ENCODE peak calls at places on chromosome 22, in five cellular contexts. One of them, this sample, is unnamed.

GRCh38 chr22:37379716-37380115 is 47.6 kb downstream of the ELFN2 start:
- DNase-seq in NCI-H1105: no peak
- DNase-seq in ureter: no peak
- DNase-seq in fibroblast of pulmonary artery: no peak
- DNase-seq in stimulated activated CD8-positive, alpha-beta memory T cell treated with anti-CD3 and anti-CD28 coated beads, Interleukin-7, amount 100 ng/mL, for 1 hour: no peak
- DNase-seq in this sample: no peak

GRCh38 chr22:46072981-46073682 is 77.2 kb upstream of the PPARA start:
- DNase-seq in NCI-H1105: no peak
- DNase-seq in ureter: no peak
- DNase-seq in fibroblast of pulmonary artery: no peak
- DNase-seq in stimulated activated CD8-positive, alpha-beta memory T cell treated with anti-CD3 and anti-CD28 coated beads, Interleukin-7, amount 100 ng/mL, for 1 hour: no peak
- DNase-seq in this sample: no peak

GRCh38 chr22:48380016-48380665 is 1447.5 kb downstream of the BRD1 start:
- DNase-seq in NCI-H1105: no peak
- DNase-seq in ureter: no peak
- DNase-seq in fibroblast of pulmonary artery: no peak
- DNase-seq in stimulated activated CD8-positive, alpha-beta memory T cell treated with anti-CD3 and anti-CD28 coated beads, Interleukin-7, amount 100 ng/mL, for 1 hour: no peak
- DNase-seq in this sample: peak; percentile 77

GRCh38 chr22:38435010-38435409 is 20.0 kb downstream of the KCNJ4 start:
- DNase-seq in NCI-H1105: no peak
- DNase-seq in ureter: no peak
- DNase-seq in fibroblast of pulmonary artery: no peak
- DNase-seq in stimulated activated CD8-positive, alpha-beta memory T cell treated with anti-CD3 and anti-CD28 coated beads, Interleukin-7, amount 100 ng/mL, for 1 hour: no peak
- DNase-seq in this sample: no peak

GRCh38 chr22:23037429-23038333 is 32.6 kb upstream of the GNAZ start:
- DNase-seq in NCI-H1105: no peak
- DNase-seq in ureter: no peak
- DNase-seq in fibroblast of pulmonary artery: no peak
- DNase-seq in stimulated activated CD8-positive, alpha-beta memory T cell treated with anti-CD3 and anti-CD28 coated beads, Interleukin-7, amount 100 ng/mL, for 1 hour: no peak
- DNase-seq in this sample: no peak

GRCh38 chr22:36528336-36528735 is 630 bp downstream of the EIF3D start:
- DNase-seq in NCI-H1105: no peak
- DNase-seq in ureter: no peak
- DNase-seq in fibroblast of pulmonary artery: peak; percentile 24
- DNase-seq in stimulated activated CD8-positive, alpha-beta memory T cell treated with anti-CD3 and anti-CD28 coated beads, Interleukin-7, amount 100 ng/mL, for 1 hour: no peak
- DNase-seq in this sample: no peak

GRCh38 chr22:42931421-42932196 is 74.5 kb upstream of the ARFGAP3 start:
- DNase-seq in NCI-H1105: no peak
- DNase-seq in ureter: no peak
- DNase-seq in fibroblast of pulmonary artery: peak; percentile 26
- DNase-seq in stimulated activated CD8-positive, alpha-beta memory T cell treated with anti-CD3 and anti-CD28 coated beads, Interleukin-7, amount 100 ng/mL, for 1 hour: no peak
- DNase-seq in this sample: no peak

GRCh38 chr22:45604239-45604711 is 67.4 kb upstream of the ATXN10 start:
- DNase-seq in NCI-H1105: no peak
- DNase-seq in ureter: no peak
- DNase-seq in fibroblast of pulmonary artery: no peak
- DNase-seq in stimulated activated CD8-positive, alpha-beta memory T cell treated with anti-CD3 and anti-CD28 coated beads, Interleukin-7, amount 100 ng/mL, for 1 hour: no peak
- DNase-seq in this sample: no peak

GRCh38 chr22:33658775-33659174 is 261.5 kb downstream of the LARGE1 start:
- DNase-seq in NCI-H1105: no peak
- DNase-seq in ureter: peak; percentile 50
- DNase-seq in fibroblast of pulmonary artery: peak; percentile 90
- DNase-seq in stimulated activated CD8-positive, alpha-beta memory T cell treated with anti-CD3 and anti-CD28 coated beads, Interleukin-7, amount 100 ng/mL, for 1 hour: no peak
- DNase-seq in this sample: no peak

GRCh38 chr22:38298312-38299000 is 18.8 kb downstream of the CSNK1E start:
- DNase-seq in NCI-H1105: no peak
- DNase-seq in ureter: no peak
- DNase-seq in fibroblast of pulmonary artery: peak; percentile 96
- DNase-seq in stimulated activated CD8-positive, alpha-beta memory T cell treated with anti-CD3 and anti-CD28 coated beads, Interleukin-7, amount 100 ng/mL, for 1 hour: no peak
- DNase-seq in this sample: no peak

GRCh38 chr22:19062139-19062789 is 59.9 kb downstream of the DGCR2 start:
- DNase-seq in NCI-H1105: no peak
- DNase-seq in ureter: peak; percentile 23
- DNase-seq in fibroblast of pulmonary artery: no peak
- DNase-seq in stimulated activated CD8-positive, alpha-beta memory T cell treated with anti-CD3 and anti-CD28 coated beads, Interleukin-7, amount 100 ng/mL, for 1 hour: no peak
- DNase-seq in this sample: peak; percentile 72

GRCh38 chr22:42803454-42803853 is 53.6 kb downstream of the ARFGAP3 start:
- DNase-seq in NCI-H1105: no peak
- DNase-seq in ureter: peak; percentile 34
- DNase-seq in fibroblast of pulmonary artery: no peak
- DNase-seq in stimulated activated CD8-positive, alpha-beta memory T cell treated with anti-CD3 and anti-CD28 coated beads, Interleukin-7, amount 100 ng/mL, for 1 hour: no peak
- DNase-seq in this sample: no peak

GRCh38 chr22:29167032-29167911 is 38.4 kb upstream of the EMID1 start:
- DNase-seq in NCI-H1105: no peak
- DNase-seq in ureter: no peak
- DNase-seq in fibroblast of pulmonary artery: no peak
- DNase-seq in stimulated activated CD8-positive, alpha-beta memory T cell treated with anti-CD3 and anti-CD28 coated beads, Interleukin-7, amount 100 ng/mL, for 1 hour: no peak
- DNase-seq in this sample: no peak

GRCh38 chr22:27642104-27642800 is 159.3 kb downstream of the MN1 start:
- DNase-seq in NCI-H1105: no peak
- DNase-seq in ureter: no peak
- DNase-seq in fibroblast of pulmonary artery: no peak
- DNase-seq in stimulated activated CD8-positive, alpha-beta memory T cell treated with anti-CD3 and anti-CD28 coated beads, Interleukin-7, amount 100 ng/mL, for 1 hour: no peak
- DNase-seq in this sample: no peak

GRCh38 chr22:44193537-44193896 is 12.8 kb downstream of the PARVG start:
- DNase-seq in NCI-H1105: no peak
- DNase-seq in ureter: no peak
- DNase-seq in fibroblast of pulmonary artery: no peak
- DNase-seq in stimulated activated CD8-positive, alpha-beta memory T cell treated with anti-CD3 and anti-CD28 coated beads, Interleukin-7, amount 100 ng/mL, for 1 hour: no peak
- DNase-seq in this sample: no peak

GRCh38 chr22:37135023-37135422 is 14.7 kb downstream of the IL2RB start:
- DNase-seq in NCI-H1105: no peak
- DNase-seq in ureter: no peak
- DNase-seq in fibroblast of pulmonary artery: no peak
- DNase-seq in stimulated activated CD8-positive, alpha-beta memory T cell treated with anti-CD3 and anti-CD28 coated beads, Interleukin-7, amount 100 ng/mL, for 1 hour: no peak
- DNase-seq in this sample: no peak

GRCh38 chr22:38104084-38104483 is 6.4 kb downstream of the BAIAP2L2 start:
- DNase-seq in NCI-H1105: no peak
- DNase-seq in ureter: no peak
- DNase-seq in fibroblast of pulmonary artery: peak; percentile 40
- DNase-seq in stimulated activated CD8-positive, alpha-beta memory T cell treated with anti-CD3 and anti-CD28 coated beads, Interleukin-7, amount 100 ng/mL, for 1 hour: no peak
- DNase-seq in this sample: no peak

GRCh38 chr22:39343259-39344045 is 6.3 kb upstream of the SYNGR1 start:
- DNase-seq in NCI-H1105: peak; percentile 15
- DNase-seq in ureter: peak; percentile 73
- DNase-seq in fibroblast of pulmonary artery: peak; percentile 70
- DNase-seq in stimulated activated CD8-positive, alpha-beta memory T cell treated with anti-CD3 and anti-CD28 coated beads, Interleukin-7, amount 100 ng/mL, for 1 hour: no peak
- DNase-seq in this sample: no peak

GRCh38 chr22:47090591-47091240 is 328.3 kb downstream of the TBC1D22A start:
- DNase-seq in NCI-H1105: no peak
- DNase-seq in ureter: peak; percentile 44
- DNase-seq in fibroblast of pulmonary artery: peak; percentile 48
- DNase-seq in stimulated activated CD8-positive, alpha-beta memory T cell treated with anti-CD3 and anti-CD28 coated beads, Interleukin-7, amount 100 ng/mL, for 1 hour: no peak
- DNase-seq in this sample: peak; percentile 73

GRCh38 chr22:45775569-45776312 is 104.1 kb downstream of the ATXN10 start:
- DNase-seq in NCI-H1105: no peak
- DNase-seq in ureter: no peak
- DNase-seq in fibroblast of pulmonary artery: no peak
- DNase-seq in stimulated activated CD8-positive, alpha-beta memory T cell treated with anti-CD3 and anti-CD28 coated beads, Interleukin-7, amount 100 ng/mL, for 1 hour: no peak
- DNase-seq in this sample: no peak

GRCh38 chr22:27987557-27987956 is 68.5 kb upstream of the PITPNB start:
- DNase-seq in NCI-H1105: no peak
- DNase-seq in ureter: peak; percentile 25
- DNase-seq in fibroblast of pulmonary artery: peak; percentile 38
- DNase-seq in stimulated activated CD8-positive, alpha-beta memory T cell treated with anti-CD3 and anti-CD28 coated beads, Interleukin-7, amount 100 ng/mL, for 1 hour: no peak
- DNase-seq in this sample: peak; percentile 84

GRCh38 chr22:21972293-21972779 is 10.3 kb downstream of the TOP3B start:
- DNase-seq in NCI-H1105: no peak
- DNase-seq in ureter: no peak
- DNase-seq in fibroblast of pulmonary artery: peak; percentile 36
- DNase-seq in stimulated activated CD8-positive, alpha-beta memory T cell treated with anti-CD3 and anti-CD28 coated beads, Interleukin-7, amount 100 ng/mL, for 1 hour: peak; percentile 35
- DNase-seq in this sample: no peak

GRCh38 chr22:44580176-44580575 is 82.1 kb upstream of the RTL6 start:
- DNase-seq in NCI-H1105: no peak
- DNase-seq in ureter: no peak
- DNase-seq in fibroblast of pulmonary artery: no peak
- DNase-seq in stimulated activated CD8-positive, alpha-beta memory T cell treated with anti-CD3 and anti-CD28 coated beads, Interleukin-7, amount 100 ng/mL, for 1 hour: no peak
- DNase-seq in this sample: no peak

GRCh38 chr22:22069450-22070370 is 87.1 kb upstream of the TOP3B start:
- DNase-seq in NCI-H1105: no peak
- DNase-seq in ureter: no peak
- DNase-seq in fibroblast of pulmonary artery: no peak
- DNase-seq in stimulated activated CD8-positive, alpha-beta memory T cell treated with anti-CD3 and anti-CD28 coated beads, Interleukin-7, amount 100 ng/mL, for 1 hour: no peak
- DNase-seq in this sample: no peak

GRCh38 chr22:45216133-45217003 is 24.3 kb downstream of the KIAA0930 start:
- DNase-seq in NCI-H1105: no peak
- DNase-seq in ureter: no peak
- DNase-seq in fibroblast of pulmonary artery: peak; percentile 50
- DNase-seq in stimulated activated CD8-positive, alpha-beta memory T cell treated with anti-CD3 and anti-CD28 coated beads, Interleukin-7, amount 100 ng/mL, for 1 hour: no peak
- DNase-seq in this sample: no peak

GRCh38 chr22:20131856-20132685 is 467 bp downstream of the ZDHHC8 start:
- DNase-seq in NCI-H1105: peak; percentile 13
- DNase-seq in ureter: no peak
- DNase-seq in fibroblast of pulmonary artery: no peak
- DNase-seq in stimulated activated CD8-positive, alpha-beta memory T cell treated with anti-CD3 and anti-CD28 coated beads, Interleukin-7, amount 100 ng/mL, for 1 hour: no peak
- DNase-seq in this sample: no peak

GRCh38 chr22:41094036-41094435 is 1.6 kb downstream of the EP300 start:
- DNase-seq in NCI-H1105: no peak
- DNase-seq in ureter: no peak
- DNase-seq in fibroblast of pulmonary artery: peak; percentile 35
- DNase-seq in stimulated activated CD8-positive, alpha-beta memory T cell treated with anti-CD3 and anti-CD28 coated beads, Interleukin-7, amount 100 ng/mL, for 1 hour: no peak
- DNase-seq in this sample: no peak

GRCh38 chr22:31647516-31647915 is 14.5 kb downstream of the PISD start:
- DNase-seq in NCI-H1105: no peak
- DNase-seq in ureter: no peak
- DNase-seq in fibroblast of pulmonary artery: peak; percentile 90
- DNase-seq in stimulated activated CD8-positive, alpha-beta memory T cell treated with anti-CD3 and anti-CD28 coated beads, Interleukin-7, amount 100 ng/mL, for 1 hour: no peak
- DNase-seq in this sample: no peak

GRCh38 chr22:40000171-40000570 is 5.4 kb downstream of the FAM83F start:
- DNase-seq in NCI-H1105: no peak
- DNase-seq in ureter: no peak
- DNase-seq in fibroblast of pulmonary artery: no peak
- DNase-seq in stimulated activated CD8-positive, alpha-beta memory T cell treated with anti-CD3 and anti-CD28 coated beads, Interleukin-7, amount 100 ng/mL, for 1 hour: no peak
- DNase-seq in this sample: no peak

GRCh38 chr22:50705219-50705691 is 32.6 kb downstream of the SHANK3 start:
- DNase-seq in NCI-H1105: peak; percentile 94
- DNase-seq in ureter: no peak
- DNase-seq in fibroblast of pulmonary artery: peak; percentile 72
- DNase-seq in stimulated activated CD8-positive, alpha-beta memory T cell treated with anti-CD3 and anti-CD28 coated beads, Interleukin-7, amount 100 ng/mL, for 1 hour: no peak
- DNase-seq in this sample: no peak

GRCh38 chr22:36391648-36392047 is 3.9 kb upstream of the MYH9 start:
- DNase-seq in NCI-H1105: no peak
- DNase-seq in ureter: no peak
- DNase-seq in fibroblast of pulmonary artery: no peak
- DNase-seq in stimulated activated CD8-positive, alpha-beta memory T cell treated with anti-CD3 and anti-CD28 coated beads, Interleukin-7, amount 100 ng/mL, for 1 hour: no peak
- DNase-seq in this sample: no peak

This sample was measured in osteocyte.